ENCODE peak calls at places on chromosomes 7 and 10, in eight cellular contexts. D is left lung; M is HCT116; V is HepG2; K is heart right ventricle; I is lower lobe of right lung; Z is CD8-positive, alpha-beta T cell; P is PC-9. A is an unnamed sample. For H3K4me1, the result is how much of the 10 kb centered on the place peaks cover.

GRCh38 chr7:55521543-55522267 is 50.6 kb downstream of the VOPP1 start:
- DNase-seq in P (no peak), M (no peak), V (no peak), D (no peak), K (no peak), I (no peak), Z (no peak), A (no peak)

GRCh38 chr10:113712755-113713154 is 33.0 kb downstream of the CASP7 start:
- DNase-seq in I (no peak), K (no peak), M (no peak), D (no peak), P (no peak), Z (no peak), V (no peak), A (no peak)

GRCh38 chr10:43137701-43137970 is 609 bp upstream of the CSGALNACT2 start:
- DNase-seq in I (peak), P (peak), Z (peak), M (no peak), D (peak), V (peak), K (peak), A (no peak)

GRCh38 chr7:55473935-55474334 is 98.4 kb downstream of the VOPP1 start:
- DNase-seq in D (no peak), I (no peak), P (no peak), V (no peak), M (no peak), Z (no peak), K (no peak), A (no peak)

GRCh38 chr7:130853503-130854279 is 119.7 kb upstream of the KLF14 start:
- DNase-seq in I (no peak), V (peak), M (peak), K (no peak), P (peak), Z (no peak), D (no peak), A (no peak)

GRCh38 chr10:16909271-16909767 is 92.1 kb upstream of the RSU1 start:
- DNase-seq in I (no peak), Z (no peak), K (no peak), P (no peak), V (no peak), M (no peak), D (no peak), A (no peak)

GRCh38 chr7:4468320-4469102 is 213.6 kb upstream of the FOXK1 start:
- DNase-seq in Z (no peak), I (no peak), K (no peak), D (no peak), P (no peak), M (no peak), V (no peak), A (no peak)

GRCh38 chr7:37942934-37943610 is 22.6 kb downstream of the EPDR1 start:
- DNase-seq in I (peak), D (peak), V (peak), K (peak), P (no peak), Z (no peak), M (no peak), A (no peak)

GRCh38 chr7:157475601-157476000 is 138.8 kb downstream of the DNAJB6 start:
- DNase-seq in P (no peak), Z (peak), V (no peak), I (peak), M (no peak), K (no peak), D (no peak), A (no peak)

GRCh38 chr10:48194830-48195229 is 79.7 kb downstream of the FRMPD2 start:
- DNase-seq in I (no peak), D (no peak), P (no peak), M (peak), V (peak), Z (no peak), K (no peak), A (no peak)

GRCh38 chr7:151699147-151699546 is 177.8 kb downstream of the PRKAG2 start:
- DNase-seq in V (no peak), P (peak), Z (no peak), K (no peak), D (no peak), I (no peak), M (no peak), A (no peak)

GRCh38 chr10:51073461-51074237 is 638 bp upstream of the PRKG1 start:
- DNase-seq in M (no peak), K (peak), I (no peak), P (peak), D (peak), Z (no peak), V (no peak), A (no peak)

GRCh38 chr10:90064295-90064694 is 362.9 kb downstream of the KIF20B start:
- DNase-seq in K (no peak), M (no peak), I (no peak), D (no peak), Z (no peak), V (no peak), P (no peak), A (no peak)

GRCh38 chr10:98673156-98673765 is 226.5 kb upstream of the HPS1 start:
- DNase-seq in P (no peak), K (no peak), V (no peak), D (no peak), I (no peak), Z (no peak), M (no peak), A (no peak)

GRCh38 chr10:60907972-60908371 is 36.0 kb downstream of the RHOBTB1 start:
- DNase-seq in Z (no peak), P (no peak), M (no peak), K (no peak), I (no peak), V (no peak), D (no peak), A (no peak)

GRCh38 chr7:147509052-147509480 is 1081.5 kb upstream of the C7orf33 start:
- DNase-seq in D (no peak), V (no peak), K (no peak), M (no peak), I (no peak), P (no peak), Z (no peak), A (no peak)

GRCh38 chr10:32982911-32983310 is 24.9 kb upstream of the ITGB1 start:
- DNase-seq in Z (no peak), P (no peak), D (no peak), K (no peak), I (no peak), V (no peak), M (no peak), A (no peak)

GRCh38 chr10:4013651-4014085 is 228.7 kb upstream of the KLF6 start:
- DNase-seq in Z (no peak), D (no peak), I (no peak), P (no peak), V (no peak), K (peak), M (no peak), A (no peak)

GRCh38 chr7:36207451-36208291 is 54.6 kb downstream of the EEPD1 start:
- DNase-seq in Z (peak), D (peak), M (no peak), K (peak), P (peak), I (peak), V (peak), A (no peak)

GRCh38 chr7:77653572-77653971 is 42.7 kb upstream of the RSBN1L start:
- DNase-seq in D (no peak), I (no peak), P (no peak), M (no peak), K (no peak), V (no peak), Z (no peak), A (no peak)

GRCh38 chr10:32692174-32692573 is 246.2 kb downstream of the CCDC7 start:
- DNase-seq in V (peak), Z (no peak), D (no peak), K (no peak), P (peak), I (no peak), M (peak), A (no peak)

GRCh38 chr10:3239066-3239919 is 66.7 kb upstream of the PITRM1 start:
- DNase-seq in P (peak), M (peak), V (peak), K (peak), Z (peak), I (peak), D (peak), A (peak)

GRCh38 chr7:21011153-21011552 is 224.5 kb upstream of the SP8 start:
- DNase-seq in I (no peak), V (no peak), P (peak), M (peak), D (no peak), Z (no peak), K (no peak), A (no peak)

GRCh38 chr7:47681241-47681810 is 99.4 kb upstream of the TNS3 start:
- DNase-seq in Z (no peak), D (no peak), P (no peak), M (no peak), I (no peak), K (no peak), V (no peak), A (no peak)

GRCh38 chr7:44309271-44310091 is 15.9 kb downstream of the CAMK2B start:
- DNase-seq in D (peak), V (peak), I (peak), M (no peak), P (peak), Z (peak), K (peak), A (no peak)

GRCh38 chr7:26525413-26526287 is 234.0 kb downstream of the SNX10 start:
- DNase-seq in D (no peak), I (no peak), P (no peak), K (no peak), V (no peak), Z (no peak), M (no peak), A (no peak)

GRCh38 chr10:8473205-8473604 is 418.7 kb downstream of the GATA3 start:
- DNase-seq in M (no peak), V (no peak), I (no peak), P (no peak), D (no peak), K (no peak), Z (no peak), A (no peak)

GRCh38 chr7:140901946-140902304 is 22.8 kb downstream of the BRAF start:
- DNase-seq in V (no peak), Z (no peak), D (no peak), P (no peak), K (no peak), I (no peak), M (no peak), A (no peak)

GRCh38 chr7:154640266-154640865 is 362.6 kb downstream of the PAXIP1 start:
- DNase-seq in M (no peak), K (no peak), P (no peak), Z (no peak), D (no peak), V (peak), I (no peak), A (no peak)

GRCh38 chr7:4765776-4766490 is 9.5 kb upstream of the AP5Z1 start:
- DNase-seq in P (no peak), I (no peak), V (no peak), K (no peak), D (no peak), M (no peak), Z (no peak), A (no peak)

GRCh38 chr7:151755131-151755787 is 121.7 kb downstream of the PRKAG2 start:
- DNase-seq in K (no peak), M (no peak), P (no peak), Z (no peak), D (no peak), V (no peak), I (peak), A (no peak)

GRCh38 chr10:48935141-48935540 is 4.5 kb downstream of the LRRC18 start:
- DNase-seq in M (no peak), P (no peak), I (no peak), V (no peak), Z (no peak), K (no peak), D (no peak), A (no peak)

GRCh38 chr7:209416-209815 is 17.0 kb downstream of the FAM20C start:
- DNase-seq in D (no peak), M (no peak), K (no peak), Z (no peak), I (no peak), P (no peak), V (no peak), A (no peak)
- H3K4me1 ChIP-seq in D (under half), M (under half), K (under half), Z (under half), I (under half), P (under half), V (under half), A (under half)

GRCh38 chr10:74675527-74675926 is 150.9 kb upstream of the KAT6B start:
- DNase-seq in V (no peak), I (no peak), K (no peak), M (no peak), Z (no peak), P (no peak), D (no peak), A (no peak)
- H3K27ac ChIP-seq in V (no peak), I (no peak), K (no peak), M (no peak), Z (no peak), P (no peak), D (no peak), A (no peak)

GRCh38 chr10:95429639-95430038 is 131.5 kb downstream of the SORBS1 start:
- DNase-seq in D (no peak), I (no peak), K (no peak), P (no peak), V (no peak), M (no peak), Z (no peak), A (no peak)

GRCh38 chr10:95428702-95429101 is 132.5 kb downstream of the SORBS1 start:
- DNase-seq in K (peak), Z (no peak), D (no peak), P (no peak), I (no peak), V (no peak), M (no peak), A (no peak)

GRCh38 chr10:95430231-95430951 is 130.8 kb downstream of the SORBS1 start:
- DNase-seq in K (no peak), D (no peak), P (peak), M (peak), V (peak), Z (peak), I (no peak), A (no peak)

GRCh38 chr10:95434583-95434982 is 126.6 kb downstream of the SORBS1 start:
- DNase-seq in Z (no peak), V (no peak), P (no peak), I (no peak), M (no peak), K (no peak), D (no peak), A (no peak)

DNA sequence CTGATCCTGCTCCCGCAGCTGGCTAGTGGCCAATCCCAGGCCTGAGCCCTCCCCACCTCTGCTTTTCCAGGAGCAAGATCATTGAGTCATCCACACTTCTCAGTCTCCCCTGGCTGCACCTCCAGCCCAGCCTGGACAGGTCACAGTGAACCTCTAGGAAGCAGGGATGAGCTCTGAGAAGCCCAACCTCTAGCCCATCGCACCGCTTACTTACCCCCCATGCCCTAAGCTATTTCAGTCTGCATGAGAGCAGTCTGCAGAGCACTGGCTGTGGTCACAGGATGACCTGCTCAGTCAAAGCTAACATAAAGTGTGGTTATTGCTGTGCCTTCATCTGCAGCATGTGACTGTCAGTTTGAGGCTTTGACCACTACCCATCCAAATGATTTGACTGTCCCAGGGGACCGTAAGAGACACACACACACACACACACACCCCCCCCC is 129.2 kb downstream of the SORBS1 start:
- DNase-seq in V (no peak), Z (no peak), I (no peak), K (peak), M (no peak), P (no peak), D (no peak), A (no peak)
- H3K4me1 ChIP-seq in V (under half), Z (under half), I (under half), K (half or more), M (under half), P (under half), D (under half), A (half or more)

GRCh38 chr10:64329510-64329909 is 808.3 kb downstream of the REEP3 start:
- DNase-seq in V (no peak), Z (no peak), M (no peak), P (no peak), I (no peak), D (no peak), K (no peak), A (no peak)
- H3K27ac ChIP-seq in V (no peak), Z (no peak), M (no peak), P (no peak), I (no peak), D (no peak), K (no peak), A (no peak)

GRCh38 chr7:142592664-142593063 is 156.6 kb upstream of the PRSS1 start:
- DNase-seq in I (no peak), V (no peak), M (no peak), Z (no peak), K (no peak), P (no peak), D (no peak), A (no peak)
- H3K4me1 ChIP-seq in I (under half), V (under half), M (under half), Z (under half), K (under half), P (under half), D (under half), A (under half)

DNA sequence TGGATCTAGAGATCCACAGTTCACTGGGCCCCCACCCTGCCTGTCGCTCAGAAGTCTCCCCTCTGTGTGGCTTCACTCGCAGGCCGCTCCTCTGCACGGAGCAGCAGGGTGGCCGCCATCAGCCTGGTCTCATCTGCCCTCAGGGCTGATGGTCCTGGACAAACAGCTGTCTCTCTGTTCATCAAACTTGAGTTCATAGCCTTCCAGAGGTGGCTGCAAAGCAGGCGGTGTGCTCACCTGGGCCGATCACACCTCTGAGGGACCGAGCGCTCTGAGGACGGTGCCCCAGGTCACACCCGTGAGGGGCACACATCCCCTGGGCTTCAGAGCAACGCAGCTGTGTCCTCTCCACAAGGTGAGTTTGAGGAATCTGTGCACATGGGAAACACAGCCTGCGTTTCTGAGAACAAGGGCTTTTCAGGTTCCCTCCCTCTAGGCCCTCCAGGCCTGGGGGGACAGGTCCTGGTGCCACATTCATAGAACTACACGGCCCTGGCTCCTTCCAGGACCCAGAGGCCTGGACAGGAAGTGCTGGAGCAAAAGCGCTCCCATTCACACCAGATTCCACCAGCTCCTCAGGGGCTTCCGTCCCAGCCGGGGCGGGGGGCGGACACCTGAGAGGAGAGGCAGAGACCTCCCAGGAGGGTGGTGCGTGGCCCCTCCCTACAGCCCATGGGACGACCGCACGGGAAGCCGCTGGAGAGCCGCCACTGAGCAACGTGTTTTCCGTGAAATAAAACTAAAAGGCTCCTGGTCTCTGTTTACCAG is 31.2 kb upstream of the FAM20C start:
- DNase-seq in M (no peak), Z (no peak), I (peak), P (no peak), K (no peak), D (peak), V (no peak), A (no peak)
- H3K27ac ChIP-seq in M (no peak), Z (no peak), I (no peak), P (no peak), K (no peak), D (no peak), V (no peak), A (no peak)

DNA sequence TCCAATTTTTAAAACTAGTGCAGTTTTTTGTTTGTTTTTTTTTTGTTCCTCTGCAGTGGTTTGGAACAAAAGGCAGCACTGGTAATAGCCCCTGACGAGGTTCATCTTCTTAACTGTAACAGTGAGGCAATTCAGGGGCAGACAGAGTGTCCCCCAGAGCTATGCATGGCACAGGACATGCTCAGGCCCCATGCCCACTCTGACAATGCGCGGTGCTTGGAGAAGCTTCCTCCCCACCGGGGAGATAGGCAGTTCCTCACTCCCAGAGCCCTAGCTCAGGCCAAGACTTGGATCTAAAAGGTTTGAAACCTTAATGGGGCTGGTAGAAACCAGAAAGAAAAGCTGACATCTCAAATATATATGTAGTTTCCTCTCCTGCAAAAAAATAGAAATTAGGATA is 17.9 kb upstream of the MPP7 start:
- DNase-seq in I (no peak), K (no peak), D (no peak), P (no peak), Z (no peak), M (no peak), V (no peak), A (no peak)
- H3K4me1 ChIP-seq in I (under half), K (under half), D (under half), P (under half), Z (under half), M (under half), V (under half), A (under half)

DNA sequence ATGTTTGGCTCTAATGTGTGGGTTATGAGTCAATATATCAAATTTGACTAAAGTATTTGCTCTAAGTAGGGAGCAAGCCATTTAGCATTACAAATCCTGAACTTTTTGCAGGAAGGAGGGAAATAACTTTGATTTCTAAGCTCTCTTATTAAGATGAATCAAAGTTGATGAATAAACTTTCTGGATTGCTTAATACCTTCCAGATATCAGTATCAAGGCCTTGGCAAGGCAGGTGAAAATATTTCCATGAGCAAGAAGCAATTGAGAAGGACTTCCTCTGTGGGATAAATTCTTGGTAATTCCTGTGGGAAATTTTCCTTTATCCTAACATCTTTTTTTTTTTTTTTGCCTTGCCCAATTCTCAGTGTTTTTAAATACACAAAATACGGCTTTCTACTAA is 258.9 kb downstream of the AHR start:
- DNase-seq in Z (no peak), I (no peak), D (no peak), P (no peak), K (no peak), M (no peak), V (no peak), A (no peak)
- H3K27ac ChIP-seq in Z (no peak), I (no peak), D (peak), P (no peak), K (no peak), M (no peak), V (no peak), A (no peak)

A was measured in thoracic aorta.